ENCODE peak calls at places on chromosomes 2 and 18, in five cellular contexts. X, Y, J, H and V are unnamed samples.

GRCh38 chr2:134379293-134379692 is 125.4 kb downstream of the MGAT5 start:
- DNase-seq in X (no peak), Y (no peak), J (no peak), H (peak), V (no peak)

GRCh38 chr2:217642944-217643343 is 359.9 kb downstream of the TNS1 start:
- DNase-seq in X (no peak), Y (no peak), J (no peak), H (no peak), V (no peak)

GRCh38 chr2:111958901-111959300 is 60.5 kb downstream of the MERTK start:
- DNase-seq in X (no peak), Y (no peak), J (no peak), H (no peak), V (no peak)

GRCh38 chr18:25941556-25941955 is 148.9 kb downstream of the SS18 start:
- DNase-seq in X (peak), Y (peak), J (no peak), H (no peak), V (no peak)

GRCh38 chr2:238914648-238915015 is 66.7 kb downstream of the TWIST2 start:
- DNase-seq in X (peak), Y (peak), J (no peak), H (no peak), V (peak)

GRCh38 chr2:27092696-27093429 is 6.3 kb downstream of the KHK start:
- DNase-seq in X (no peak), Y (peak), J (no peak), H (no peak), V (no peak)

GRCh38 chr2:191617589-191617988 is 60.3 kb upstream of the NABP1 start:
- DNase-seq in X (peak), Y (peak), J (no peak), H (no peak), V (no peak)

GRCh38 chr2:27370816-27371620 is 602 bp downstream of the SNX17 start:
- DNase-seq in X (peak), Y (peak), J (no peak), H (peak), V (peak)

GRCh38 chr2:241850544-241851324 is 8.0 kb downstream of the PDCD1 start:
- DNase-seq in X (no peak), Y (no peak), J (peak), H (no peak), V (no peak)

GRCh38 chr2:196268022-196268421 is 96.6 kb upstream of the STK17B start:
- DNase-seq in X (no peak), Y (peak), J (no peak), H (peak), V (no peak)

GRCh38 chr2:128215897-128216645 is 102.6 kb downstream of the HS6ST1 start:
- DNase-seq in X (no peak), Y (peak), J (no peak), H (no peak), V (no peak)

GRCh38 chr2:46434851-46435273 is 44.5 kb upstream of the TMEM247 start:
- DNase-seq in X (peak), Y (peak), J (no peak), H (no peak), V (peak)

GRCh38 chr2:7022486-7022885 is 105.3 kb downstream of the RNF144A start:
- DNase-seq in X (no peak), Y (no peak), J (no peak), H (no peak), V (peak)

GRCh38 chr18:48191494-48191893 is 217.7 kb downstream of the ZBTB7C start:
- DNase-seq in X (no peak), Y (no peak), J (no peak), H (no peak), V (no peak)

GRCh38 chr18:59509477-59510173 is 150.6 kb upstream of the LMAN1 start:
- DNase-seq in X (no peak), Y (no peak), J (no peak), H (no peak), V (no peak)

GRCh38 chr2:165273176-165273575 is 34.0 kb downstream of the SCN2A start:
- DNase-seq in X (no peak), Y (no peak), J (no peak), H (no peak), V (no peak)

GRCh38 chr2:197030090-197030489 is 103.6 kb upstream of the PGAP1 start:
- DNase-seq in X (no peak), Y (no peak), J (no peak), H (no peak), V (no peak)

GRCh38 chr2:86522711-86523110 is 40.5 kb downstream of the CHMP3 start:
- DNase-seq in X (no peak), Y (no peak), J (no peak), H (no peak), V (no peak)

GRCh38 chr18:22503803-22504202 is 86.1 kb upstream of the CTAGE1 start:
- DNase-seq in X (no peak), Y (peak), J (no peak), H (no peak), V (no peak)